ENCODE peak calls at places on chromosomes 5 and 9, in four cellular contexts. W is tibial artery, Y is NCI-H2081, P is fibroblast of pulmonary artery. B is an unnamed sample.

GRCh38 chr5:124124711-124125229 is 612.8 kb downstream of the CSNK1G3 start:
- DNase-seq in W (no peak), Y (no peak), P (peak; percentile 2), B (no peak)

GRCh38 chr9:84490206-84490605 is 149.6 kb upstream of the SLC28A3 start:
- DNase-seq in P (no peak), Y (no peak), W (no peak), B (no peak)

GRCh38 chr5:42970636-42971559 is 69.2 kb downstream of the ANXA2R start:
- DNase-seq in Y (no peak), W (no peak), P (no peak), B (no peak)

GRCh38 chr5:35151151-35151920 is 79.0 kb downstream of the PRLR start:
- DNase-seq in Y (no peak), P (peak; percentile 18), W (no peak), B (no peak)

GRCh38 chr5:39523821-39524220 is 99.0 kb upstream of the DAB2 start:
- DNase-seq in Y (no peak), P (peak; percentile 47), W (no peak), B (no peak)

GRCh38 chr9:78707080-78707479 is 410.2 kb downstream of the PSAT1 start:
- DNase-seq in P (no peak), Y (no peak), W (no peak), B (no peak)

GRCh38 chr9:38127271-38127839 is 58.3 kb upstream of the SHB start:
- DNase-seq in Y (no peak), P (no peak), W (no peak), B (no peak)

GRCh38 chr9:124779368-124780059 is 2.6 kb downstream of the OLFML2A start:
- DNase-seq in W (no peak), Y (no peak), P (peak; percentile 85), B (no peak)

GRCh38 chr9:77099388-77099787 is 77.9 kb upstream of the VPS13A start:
- DNase-seq in Y (no peak), W (no peak), P (no peak), B (no peak)

GRCh38 chr9:99825158-99826046 is 3.7 kb downstream of the NR4A3 start:
- DNase-seq in W (no peak), P (no peak), Y (no peak), B (no peak)

GRCh38 chr5:149002053-149002452 is 60.8 kb downstream of the SH3TC2 start:
- DNase-seq in W (no peak), Y (no peak), P (peak; percentile 97), B (no peak)

GRCh38 chr5:151740336-151740942 is 18.0 kb downstream of the ATOX1 start:
- DNase-seq in W (peak; percentile 48), P (peak; percentile 96), Y (peak; percentile 4), B (no peak)

B was measured in ascending aorta.